ENCODE peak calls at places on chromosomes 7 and 10, in five cellular contexts. D, R, B, L and Y are unnamed samples.

GRCh38 chr7:143416565-143417149 is 8.0 kb upstream of the EPHA1 start:
- DNase-seq in D (no peak), R (peak; percentile 53), B (peak; percentile 78), L (peak; percentile 54), Y (peak; percentile 36)

GRCh38 chr10:120931423-120931822 is 80.3 kb downstream of the WDR11 start:
- DNase-seq in D (no peak), R (no peak), B (no peak), L (no peak), Y (no peak)

GRCh38 chr7:45591101-45591906 is 17.1 kb downstream of the ADCY1 start:
- DNase-seq in D (no peak), R (no peak), B (no peak), L (no peak), Y (no peak)

GRCh38 chr7:98571006-98571405 is 46.1 kb upstream of the NPTX2 start:
- DNase-seq in D (no peak), R (no peak), B (no peak), L (no peak), Y (no peak)

GRCh38 chr10:125199261-125199660 is 38.9 kb upstream of the CTBP2 start:
- DNase-seq in D (no peak), R (no peak), B (no peak), L (no peak), Y (no peak)

GRCh38 chr10:45004661-45005060 is 3.9 kb downstream of the ZNF22 start:
- DNase-seq in D (no peak), R (no peak), B (no peak), L (no peak), Y (no peak)

GRCh38 chr7:27774717-27775328 is 34.9 kb downstream of the TAX1BP1 start:
- DNase-seq in D (peak; percentile 8), R (peak; percentile 58), B (no peak), L (peak; percentile 53), Y (peak; percentile 5)

GRCh38 chr7:34939175-34939574 is 98.1 kb downstream of the DPY19L1 start:
- DNase-seq in D (no peak), R (peak; percentile 94), B (peak; percentile 60), L (no peak), Y (no peak)

GRCh38 chr7:149255174-149255573 is 6.8 kb upstream of the ZNF783 start:
- DNase-seq in D (no peak), R (no peak), B (no peak), L (no peak), Y (no peak)

GRCh38 chr10:18005781-18006456 is 54.2 kb downstream of the SLC39A12 start:
- DNase-seq in D (peak; percentile 27), R (peak; percentile 88), B (no peak), L (no peak), Y (no peak)

GRCh38 chr7:133481676-133482075 is 228.8 kb downstream of the EXOC4 start:
- DNase-seq in D (peak; percentile 68), R (peak; percentile 83), B (no peak), L (no peak), Y (no peak)

GRCh38 chr10:90856261-90856660 is 1.6 kb downstream of the HTR7 start:
- DNase-seq in D (peak; percentile 37), R (no peak), B (no peak), L (no peak), Y (no peak)

GRCh38 chr10:17348111-17349008 is 106.0 kb downstream of the ST8SIA6 start:
- DNase-seq in D (peak; percentile 95), R (peak; percentile 79), B (peak; percentile 7), L (no peak), Y (no peak)

GRCh38 chr7:142485617-142486226 is 227.9 kb upstream of the PRSS58 start:
- DNase-seq in D (no peak), R (no peak), B (no peak), L (no peak), Y (no peak)

GRCh38 chr7:138095972-138096935 is 20.0 kb downstream of the AKR1D1 start:
- DNase-seq in D (no peak), R (no peak), B (no peak), L (no peak), Y (no peak)

GRCh38 chr10:11742779-11743298 is 657 bp downstream of the ECHDC3 start:
- DNase-seq in D (no peak), R (no peak), B (no peak), L (no peak), Y (no peak)

GRCh38 chr7:73436031-73436929 is 2.7 kb downstream of the FZD9 start:
- DNase-seq in D (no peak), R (no peak), B (peak; percentile 46), L (no peak), Y (no peak)

GRCh38 chr7:36165059-36165458 is 12.0 kb downstream of the EEPD1 start:
- DNase-seq in D (no peak), R (peak; percentile 88), B (no peak), L (no peak), Y (no peak)

GRCh38 chr10:63267414-63268138 is 134.4 kb downstream of the NRBF2 start:
- DNase-seq in D (peak; percentile 72), R (peak; percentile 94), B (peak; percentile 12), L (peak; percentile 73), Y (no peak)

GRCh38 chr10:6314620-6315205 is 112.0 kb downstream of the PFKFB3 start:
- DNase-seq in D (no peak), R (no peak), B (peak; percentile 36), L (no peak), Y (no peak)

GRCh38 chr7:18402488-18403183 is 92.9 kb upstream of the HDAC9 start:
- DNase-seq in D (no peak), R (peak; percentile 88), B (no peak), L (no peak), Y (no peak)

GRCh38 chr7:48312151-48312550 is 140.9 kb downstream of the ABCA13 start:
- DNase-seq in D (peak; percentile 22), R (no peak), B (no peak), L (no peak), Y (no peak)

GRCh38 chr10:38102889-38103288 is 8.8 kb downstream of the ZNF37A start:
- DNase-seq in D (no peak), R (no peak), B (no peak), L (peak; percentile 11), Y (no peak)

GRCh38 chr7:90250601-90251303 is 5.8 kb downstream of the CFAP69 start:
- DNase-seq in D (no peak), R (peak; percentile 40), B (no peak), L (no peak), Y (no peak)

GRCh38 chr7:20076835-20077234 is 140.3 kb downstream of the MACC1 start:
- DNase-seq in D (no peak), R (no peak), B (no peak), L (no peak), Y (no peak)

GRCh38 chr7:1665721-1666250 is 4.3 kb upstream of the ELFN1 start:
- DNase-seq in D (peak; percentile 15), R (peak; percentile 4), B (no peak), L (no peak), Y (peak; percentile 35)

GRCh38 chr10:71840177-71840711 is 10.8 kb downstream of the PSAP start:
- DNase-seq in D (peak; percentile 88), R (peak; percentile 96), B (peak; percentile 76), L (no peak), Y (peak; percentile 94)

GRCh38 chr7:137001041-137001440 is 132.6 kb downstream of the CHRM2 start:
- DNase-seq in D (no peak), R (peak; percentile 55), B (no peak), L (no peak), Y (no peak)

GRCh38 chr7:136998495-136998894 is 130.0 kb downstream of the CHRM2 start:
- DNase-seq in D (no peak), R (peak; percentile 82), B (no peak), L (no peak), Y (no peak)

GRCh38 chr7:137001478-137001877 is 133.0 kb downstream of the CHRM2 start:
- DNase-seq in D (no peak), R (peak; percentile 41), B (no peak), L (no peak), Y (no peak)

GRCh38 chr7:137003071-137003470 is 134.6 kb downstream of the CHRM2 start:
- DNase-seq in D (no peak), R (no peak), B (no peak), L (no peak), Y (no peak)

DNA sequence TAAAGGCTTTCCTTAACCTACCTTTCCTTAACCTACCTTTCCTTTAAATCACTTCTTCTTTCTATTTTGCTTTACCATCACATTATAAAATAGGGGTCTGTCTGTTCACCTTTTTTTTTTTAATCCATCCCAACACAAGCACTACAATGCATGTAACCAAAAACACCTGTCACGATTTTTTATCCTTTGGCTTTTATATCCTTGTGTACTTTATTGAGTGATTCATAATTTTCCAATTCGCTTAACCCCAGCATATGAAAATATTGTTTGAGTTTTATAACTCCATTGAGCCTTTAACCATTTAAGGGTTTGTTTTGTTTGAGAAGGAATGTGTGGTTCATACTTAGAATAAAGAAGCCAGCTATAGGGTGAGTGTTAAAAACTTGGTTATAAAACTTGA is 132.2 kb downstream of the CHRM2 start:
- DNase-seq in D (no peak), R (no peak), B (no peak), L (no peak), Y (no peak)
- H3K4me2 ChIP-seq in D (no peak overlapping the region), R (no peak overlapping the region), B (no peak overlapping the region), L (no peak overlapping the region), Y (no peak overlapping the region)

DNA sequence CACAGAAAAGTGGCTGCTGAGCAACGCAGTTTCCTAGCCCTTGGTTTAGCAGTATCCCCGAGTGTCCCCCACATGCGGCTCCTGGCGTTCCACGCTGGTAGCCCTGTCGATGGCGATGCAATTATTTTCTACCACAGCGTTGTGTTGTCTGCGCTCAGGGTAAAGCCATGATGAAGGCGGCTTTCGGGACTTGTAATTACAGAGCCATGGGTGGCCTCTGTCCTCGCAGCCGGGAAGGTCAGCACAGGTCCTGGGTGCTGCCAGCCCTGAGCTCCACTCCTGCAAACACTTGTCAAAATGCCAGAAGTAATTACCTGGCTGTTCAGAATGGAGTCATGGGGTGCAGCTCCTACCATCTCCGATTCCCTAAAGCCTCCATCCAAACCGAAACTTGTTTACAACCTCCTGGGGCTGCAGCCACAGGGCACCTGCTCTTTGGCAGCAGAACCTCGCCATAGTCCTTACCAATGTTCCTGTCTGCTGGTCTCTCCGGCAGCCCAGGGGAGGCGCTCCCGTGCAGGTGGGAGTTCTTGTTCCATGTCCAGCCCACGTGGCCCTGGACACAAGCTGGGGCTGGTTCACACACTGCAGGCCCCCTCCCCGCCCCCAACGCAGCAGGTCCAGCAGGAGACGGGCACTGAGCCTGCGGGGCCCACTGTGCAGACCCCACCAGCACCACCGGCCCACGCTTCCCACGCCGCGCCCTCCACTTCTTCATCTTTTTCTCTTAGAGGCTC is 512.6 kb downstream of the PTPRN2 start:
- DNase-seq in D (no peak), R (no peak), B (no peak), L (no peak), Y (no peak)
- H3K9me3 ChIP-seq in D (peaks cover 45% of the 10 kb centered on the region), R (peaks cover 68% of the 10 kb centered on the region), B (peaks cover 3% of the 10 kb centered on the region), L (no peaks in the 10 kb centered on the region), Y (peaks cover 2% of the 10 kb centered on the region)

GRCh38 chr7:157522954-157523353 is 186.2 kb downstream of the DNAJB6 start:
- DNase-seq in D (no peak), R (no peak), B (no peak), L (no peak), Y (no peak)

GRCh38 chr7:157524731-157525130 is 187.9 kb downstream of the DNAJB6 start:
- DNase-seq in D (no peak), R (no peak), B (no peak), L (no peak), Y (no peak)

GRCh38 chr7:157523766-157524421 is 187.1 kb downstream of the DNAJB6 start:
- DNase-seq in D (no peak), R (no peak), B (no peak), L (no peak), Y (no peak)

GRCh38 chr7:157522189-157522588 is 185.4 kb downstream of the DNAJB6 start:
- DNase-seq in D (no peak), R (no peak), B (no peak), L (no peak), Y (no peak)

GRCh38 chr7:157523371-157523765 is 186.6 kb downstream of the DNAJB6 start:
- DNase-seq in D (no peak), R (no peak), B (no peak), L (no peak), Y (no peak)
- H3K4me2 ChIP-seq in D (no peak overlapping the region), R (no peak overlapping the region), B (no peak overlapping the region), L (no peak overlapping the region), Y (no peak overlapping the region)

GRCh38 chr10:35276918-35277317 is 59.4 kb upstream of the CCNY start:
- DNase-seq in D (no peak), R (no peak), B (no peak), L (no peak), Y (no peak)
- H3K9me3 ChIP-seq in D (no peaks in the 10 kb centered on the region), R (no peaks in the 10 kb centered on the region), B (no peaks in the 10 kb centered on the region), L (peaks cover 4% of the 10 kb centered on the region), Y (no peaks in the 10 kb centered on the region)